ENCODE peak calls at places on chromosome 18, in eight cellular contexts. Z is ovary, T is memory B cell, H is WTC11, W is mucosa of gallbladder, Y is progenitor cell of endocrine pancreas, P is NCI-H460, X is posterior cingulate gyrus. L is an unnamed sample.
A peak's percentile ranks its signal among the peaks of the same experiment; 100 is the strongest.

GRCh38 chr18:61765097-61765496 is 127.7 kb downstream of the RNF152 start:
- DNase-seq in Z (no peak), W (no peak), P (no peak), H (no peak), T (no peak), X (no peak), Y (no peak), L (no peak)

GRCh38 chr18:7608174-7608550 is 41.0 kb downstream of the PTPRM start:
- DNase-seq in Z (no peak), H (no peak), T (no peak), W (no peak), X (no peak), P (no peak), Y (no peak), L (no peak)

GRCh38 chr18:52869942-52870907 is 530.2 kb downstream of the DCC start:
- DNase-seq in H (peak; percentile 46), Y (no peak), Z (no peak), X (peak; percentile 68), P (no peak), W (no peak), T (no peak), L (no peak)

GRCh38 chr18:77448046-77448445 is 198.4 kb downstream of the GALR1 start:
- DNase-seq in Y (no peak), X (no peak), T (no peak), P (no peak), W (no peak), Z (no peak), H (no peak), L (no peak)

GRCh38 chr18:62978251-62979049 is 263.1 kb downstream of the PHLPP1 start:
- DNase-seq in X (no peak), P (no peak), Z (no peak), Y (no peak), H (no peak), W (no peak), T (no peak), L (no peak)

GRCh38 chr18:519019-519879 is 18.7 kb upstream of the COLEC12 start:
- DNase-seq in P (no peak), Y (no peak), W (no peak), H (no peak), Z (peak; percentile 35), T (no peak), X (no peak), L (no peak)

GRCh38 chr18:58314284-58314683 is 270.3 kb downstream of the NEDD4L start:
- DNase-seq in H (no peak), Y (no peak), X (no peak), T (no peak), W (peak; percentile 66), Z (peak; percentile 22), P (no peak), L (peak; percentile 59)

GRCh38 chr18:9547767-9548166 is 66.6 kb downstream of the PPP4R1 start:
- DNase-seq in Y (no peak), T (no peak), P (no peak), Z (no peak), H (no peak), X (no peak), W (no peak), L (no peak)

GRCh38 chr18:51211552-51211951 is 14.1 kb upstream of the MEX3C start:
- DNase-seq in Z (no peak), H (no peak), Y (no peak), P (peak; percentile 72), X (no peak), T (no peak), W (no peak), L (no peak)

GRCh38 chr18:58462975-58463374 is 165.9 kb downstream of the ALPK2 start:
- DNase-seq in P (no peak), Z (no peak), X (no peak), T (no peak), W (no peak), Y (no peak), H (no peak), L (no peak)

GRCh38 chr18:63205791-63206252 is 113.7 kb downstream of the BCL2 start:
- DNase-seq in P (no peak), X (no peak), W (no peak), Y (no peak), Z (no peak), T (no peak), H (no peak), L (no peak)

GRCh38 chr18:42480521-42480920 is 525.5 kb downstream of the PIK3C3 start:
- DNase-seq in P (no peak), H (no peak), Z (no peak), X (no peak), W (no peak), T (no peak), Y (no peak), L (no peak)

GRCh38 chr18:71682591-71682990 is 861.6 kb downstream of the CBLN2 start:
- DNase-seq in W (no peak), P (no peak), X (no peak), Z (no peak), H (no peak), Y (no peak), T (no peak), L (no peak)

GRCh38 chr18:23778828-23779227 is 89.6 kb downstream of the LAMA3 start:
- DNase-seq in P (no peak), W (no peak), T (no peak), Y (no peak), X (no peak), H (no peak), Z (no peak), L (no peak)

GRCh38 chr18:41524674-41525470 is 430.2 kb upstream of the PIK3C3 start:
- DNase-seq in W (no peak), H (no peak), X (no peak), P (no peak), Z (no peak), T (no peak), Y (no peak), L (no peak)

GRCh38 chr18:22473366-22473765 is 55.7 kb upstream of the CTAGE1 start:
- DNase-seq in Z (no peak), Y (no peak), T (no peak), W (no peak), H (no peak), P (no peak), X (no peak), L (no peak)